ENCODE peak calls at places on chromosomes 5 and 9, in five cellular contexts. One of them, this sample, is unnamed.

GRCh38 chr9:121748727-121749546 is 97.5 kb downstream of the DAB2IP start:
- DNase-seq in kidney: peak; percentile 91
- DNase-seq in cardiac muscle cell: no peak
- DNase-seq in astrocyte of the spinal cord: no peak
- DNase-seq in psoas muscle: peak; percentile 70
- DNase-seq in this sample: no peak

GRCh38 chr5:172102913-172103629 is 85.0 kb downstream of the STK10 start:
- DNase-seq in cardiac muscle cell: peak; percentile 99
- DNase-seq in kidney: peak; percentile 90
- DNase-seq in astrocyte of the spinal cord: peak; percentile 96
- DNase-seq in psoas muscle: peak; percentile 80
- DNase-seq in this sample: no peak

GRCh38 chr9:127569819-127570401 is 42.2 kb upstream of the STXBP1 start:
- DNase-seq in astrocyte of the spinal cord: peak; percentile 47
- DNase-seq in psoas muscle: no peak
- DNase-seq in cardiac muscle cell: no peak
- DNase-seq in kidney: no peak
- DNase-seq in this sample: peak; percentile 54

GRCh38 chr5:16456103-16456832 is 9.3 kb downstream of the ZNF622 start:
- DNase-seq in kidney: no peak
- DNase-seq in cardiac muscle cell: peak; percentile 87
- DNase-seq in psoas muscle: peak; percentile 26
- DNase-seq in astrocyte of the spinal cord: peak; percentile 83
- DNase-seq in this sample: peak; percentile 75

GRCh38 chr5:164809831-164810230 is 1304.4 kb downstream of the MAT2B start:
- DNase-seq in psoas muscle: no peak
- DNase-seq in kidney: no peak
- DNase-seq in cardiac muscle cell: no peak
- DNase-seq in astrocyte of the spinal cord: peak; percentile 1
- DNase-seq in this sample: peak; percentile 24

GRCh38 chr5:179730852-179731251 is 1.8 kb upstream of the MAML1 start:
- DNase-seq in cardiac muscle cell: peak; percentile 37
- DNase-seq in astrocyte of the spinal cord: no peak
- DNase-seq in kidney: no peak
- DNase-seq in psoas muscle: no peak
- DNase-seq in this sample: no peak

GRCh38 chr9:8268881-8269280 is 469.3 kb upstream of the DMAC1 start:
- DNase-seq in psoas muscle: no peak
- DNase-seq in kidney: no peak
- DNase-seq in astrocyte of the spinal cord: peak; percentile 13
- DNase-seq in cardiac muscle cell: no peak
- DNase-seq in this sample: no peak

GRCh38 chr5:40605295-40605958 is 74.3 kb upstream of the PTGER4 start:
- DNase-seq in kidney: no peak
- DNase-seq in astrocyte of the spinal cord: peak; percentile 36
- DNase-seq in psoas muscle: no peak
- DNase-seq in cardiac muscle cell: peak; percentile 38
- DNase-seq in this sample: no peak

GRCh38 chr5:123720955-123721354 is 209.0 kb downstream of the CSNK1G3 start:
- DNase-seq in astrocyte of the spinal cord: no peak
- DNase-seq in kidney: no peak
- DNase-seq in cardiac muscle cell: peak; percentile 34
- DNase-seq in psoas muscle: no peak
- DNase-seq in this sample: no peak

GRCh38 chr9:91047529-91047928 is 245.9 kb downstream of the SYK start:
- DNase-seq in kidney: no peak
- DNase-seq in cardiac muscle cell: no peak
- DNase-seq in astrocyte of the spinal cord: no peak
- DNase-seq in psoas muscle: no peak
- DNase-seq in this sample: peak; percentile 24

GRCh38 chr5:161358446-161358845 is 188.1 kb downstream of the GABRB2 start:
- DNase-seq in cardiac muscle cell: no peak
- DNase-seq in psoas muscle: no peak
- DNase-seq in kidney: no peak
- DNase-seq in astrocyte of the spinal cord: no peak
- DNase-seq in this sample: no peak

GRCh38 chr5:91189480-91190332 is 193.4 kb downstream of the ARRDC3 start:
- DNase-seq in psoas muscle: peak; percentile 52
- DNase-seq in cardiac muscle cell: peak; percentile 88
- DNase-seq in astrocyte of the spinal cord: peak; percentile 95
- DNase-seq in kidney: no peak
- DNase-seq in this sample: peak; percentile 60
- H3K4me3 ChIP-seq in psoas muscle: peak overlapping the region; percentile 42
- H3K4me3 ChIP-seq in cardiac muscle cell: no peak overlapping the region
- H3K4me3 ChIP-seq in astrocyte of the spinal cord: no peak overlapping the region
- H3K4me3 ChIP-seq in kidney: peak overlapping the region; percentile 35
- H3K4me3 ChIP-seq in this sample: peak overlapping the region; percentile 45

DNA sequence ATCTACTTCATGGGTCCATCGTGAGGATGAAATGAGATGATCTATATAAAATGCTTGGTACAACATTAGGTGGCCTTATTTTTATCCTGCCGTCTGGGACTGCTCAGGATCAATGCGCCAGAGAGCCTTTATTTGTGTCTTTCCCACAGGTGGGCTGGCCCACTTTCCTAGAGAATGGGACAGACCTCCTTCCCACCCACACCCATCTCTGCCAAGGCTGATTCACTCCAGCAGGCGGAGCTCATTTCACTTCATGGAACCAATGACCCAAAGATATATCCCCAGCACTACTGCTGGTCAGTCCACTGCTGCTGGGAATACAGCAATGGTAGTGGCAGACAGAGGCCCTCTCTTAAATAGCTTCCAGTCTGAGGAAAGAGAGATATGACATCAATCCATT is 35.7 kb downstream of the TGFBI start:
- DNase-seq in kidney: no peak
- DNase-seq in astrocyte of the spinal cord: no peak
- DNase-seq in cardiac muscle cell: peak; percentile 35
- DNase-seq in psoas muscle: no peak
- DNase-seq in this sample: no peak
- TF ChIP-seq CTCF in kidney: no peak
- TF ChIP-seq CTCF in astrocyte of the spinal cord: peak; percentile 27
- TF ChIP-seq CTCF in cardiac muscle cell: peak; percentile 30
- TF ChIP-seq CTCF in psoas muscle: peak; percentile 6
- TF ChIP-seq CTCF in this sample: peak; percentile 22

DNA sequence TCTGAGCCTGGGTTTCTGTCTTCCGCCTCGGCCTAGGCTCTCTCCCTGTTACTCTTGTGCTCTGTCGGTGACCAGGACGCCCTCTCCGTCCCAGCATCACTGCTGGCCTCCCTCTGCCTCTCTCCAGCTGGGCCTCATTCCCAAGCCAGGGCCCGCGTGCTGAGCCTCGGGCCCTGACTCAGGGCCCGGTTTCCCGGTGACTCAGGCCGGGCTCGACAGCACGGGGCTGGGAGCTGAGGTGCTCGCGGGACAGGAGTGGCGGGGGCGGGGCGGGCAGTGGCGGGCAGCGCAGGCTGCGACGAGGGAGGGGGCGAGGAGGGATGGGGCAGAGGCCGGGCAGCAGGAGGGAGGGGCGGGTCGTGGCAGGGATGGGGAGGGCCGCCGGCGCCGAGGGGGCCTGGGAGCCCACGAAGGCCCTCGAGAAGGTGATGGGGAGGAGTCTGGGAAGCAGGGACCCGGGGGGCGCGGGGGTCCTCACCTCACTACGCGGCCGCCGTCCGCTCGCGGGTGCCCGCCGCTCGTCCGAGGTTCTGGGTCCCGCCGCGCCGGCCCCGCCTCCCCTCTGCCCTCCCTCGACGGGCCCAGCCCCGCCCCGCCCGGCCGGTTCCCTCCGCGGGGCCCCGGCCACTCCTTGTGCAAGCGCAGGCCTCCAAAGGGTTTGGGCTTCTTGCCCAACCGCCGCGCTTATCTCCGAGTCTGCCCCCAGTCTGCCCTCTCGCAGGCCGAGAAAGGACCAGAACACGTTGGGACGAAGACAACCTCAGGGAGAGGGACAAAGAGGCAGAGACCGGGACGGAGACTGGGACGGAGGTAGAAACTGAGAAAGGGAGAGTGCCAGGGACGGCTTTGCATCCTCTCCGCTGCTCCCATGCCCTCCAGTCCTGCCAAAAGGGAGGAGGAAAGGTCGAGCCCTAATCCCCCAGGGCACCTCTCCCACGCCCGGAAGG is at the start of gene ARAP3:
- DNase-seq in kidney: peak; percentile 95
- DNase-seq in psoas muscle: peak; percentile 85
- DNase-seq in astrocyte of the spinal cord: peak; percentile 83
- DNase-seq in cardiac muscle cell: peak; percentile 95
- DNase-seq in this sample: no peak
- H3K4me3 ChIP-seq in kidney: peak within 1 kb of the TSS; percentile 63
- H3K4me3 ChIP-seq in psoas muscle: peak within 1 kb of the TSS; percentile 65
- H3K4me3 ChIP-seq in astrocyte of the spinal cord: peak within 1 kb of the TSS; percentile 40
- H3K4me3 ChIP-seq in cardiac muscle cell: peak within 1 kb of the TSS; percentile 15
- H3K4me3 ChIP-seq in this sample: no peak within 1 kb of the TSS

GRCh38 chr5:128635379-128635778 is 97.3 kb upstream of the FBN2 start:
- DNase-seq in astrocyte of the spinal cord: no peak
- DNase-seq in cardiac muscle cell: no peak
- DNase-seq in psoas muscle: no peak
- DNase-seq in kidney: no peak
- DNase-seq in this sample: no peak

GRCh38 chr5:128631771-128632170 is 93.7 kb upstream of the FBN2 start:
- DNase-seq in astrocyte of the spinal cord: no peak
- DNase-seq in kidney: no peak
- DNase-seq in psoas muscle: no peak
- DNase-seq in cardiac muscle cell: no peak
- DNase-seq in this sample: no peak

GRCh38 chr5:128632264-128632663 is 94.2 kb upstream of the FBN2 start:
- DNase-seq in astrocyte of the spinal cord: no peak
- DNase-seq in psoas muscle: no peak
- DNase-seq in kidney: no peak
- DNase-seq in cardiac muscle cell: peak; percentile 20
- DNase-seq in this sample: no peak

GRCh38 chr5:128637031-128637430 is 99.0 kb upstream of the FBN2 start:
- DNase-seq in kidney: no peak
- DNase-seq in psoas muscle: no peak
- DNase-seq in cardiac muscle cell: peak; percentile 80
- DNase-seq in astrocyte of the spinal cord: peak; percentile 56
- DNase-seq in this sample: no peak
- TF ChIP-seq CTCF in kidney: no peak
- TF ChIP-seq CTCF in psoas muscle: no peak
- TF ChIP-seq CTCF in cardiac muscle cell: no peak
- TF ChIP-seq CTCF in astrocyte of the spinal cord: no peak
- TF ChIP-seq CTCF in this sample: no peak

DNA sequence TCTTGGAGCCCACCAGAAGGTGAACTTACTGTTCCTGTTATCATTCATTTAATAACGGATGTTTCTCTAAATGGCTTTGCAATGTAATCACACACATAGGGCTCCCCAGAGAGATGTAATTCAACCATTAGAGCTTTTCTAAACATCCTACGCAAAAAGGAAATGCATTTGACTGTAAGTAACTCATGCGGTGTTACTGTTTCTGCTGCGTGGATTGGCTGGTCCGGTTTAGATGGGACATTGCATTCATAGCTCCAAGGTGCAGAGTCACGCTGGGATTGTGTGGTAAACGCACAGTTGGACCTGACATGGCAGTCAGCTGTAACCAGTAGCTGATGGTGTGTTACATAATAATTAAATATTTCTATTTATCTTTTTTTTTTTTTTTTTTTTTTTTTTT is 185.5 kb upstream of the OTULINL start:
- DNase-seq in cardiac muscle cell: no peak
- DNase-seq in astrocyte of the spinal cord: no peak
- DNase-seq in psoas muscle: no peak
- DNase-seq in kidney: no peak
- DNase-seq in this sample: no peak
- H3K4me3 ChIP-seq in cardiac muscle cell: no peak overlapping the region
- H3K4me3 ChIP-seq in astrocyte of the spinal cord: no peak overlapping the region
- H3K4me3 ChIP-seq in psoas muscle: no peak overlapping the region
- H3K4me3 ChIP-seq in kidney: no peak overlapping the region
- H3K4me3 ChIP-seq in this sample: no peak overlapping the region

GRCh38 chr5:32174011-32174866 is at the start of gene GOLPH3:
- DNase-seq in psoas muscle: peak; percentile 95
- DNase-seq in kidney: peak; percentile 98
- DNase-seq in astrocyte of the spinal cord: peak; percentile 89
- DNase-seq in cardiac muscle cell: peak; percentile 94
- DNase-seq in this sample: peak; percentile 95
- TF ChIP-seq CTCF in psoas muscle: no peak
- TF ChIP-seq CTCF in kidney: no peak
- TF ChIP-seq CTCF in astrocyte of the spinal cord: no peak
- TF ChIP-seq CTCF in cardiac muscle cell: peak; percentile 9
- TF ChIP-seq CTCF in this sample: peak; percentile 10